ENCODE peak calls at places on chromosomes 16 and 17, in ten cellular contexts. U, P, J, Y, A, S, I, N, G and M are unnamed samples.

GRCh38 chr16:82452002-82452741 is 174.6 kb upstream of the CDH13 start:
- DNase-seq in U (no peak), P (no peak), J (no peak), Y (no peak), A (no peak), S (no peak), I (no peak), N (no peak), G (no peak), M (no peak)

GRCh38 chr17:79036609-79037008 is 12.6 kb downstream of the C1QTNF1 start:
- DNase-seq in U (no peak), P (no peak), J (peak; percentile 87), Y (no peak), A (peak; percentile 71), S (no peak), I (no peak), N (peak; percentile 91), G (no peak), M (no peak)

GRCh38 chr16:1958715-1959268 is 546 bp upstream of the NDUFB10 start:
- DNase-seq in U (no peak), P (no peak), J (no peak), Y (no peak), A (no peak), S (no peak), I (no peak), N (no peak), G (no peak), M (no peak)

GRCh38 chr17:43316522-43317142 is 82.2 kb upstream of the ARL4D start:
- DNase-seq in U (peak; percentile 34), P (no peak), J (no peak), Y (no peak), A (peak; percentile 62), S (no peak), I (no peak), N (peak; percentile 46), G (peak; percentile 47), M (peak; percentile 12)

GRCh38 chr16:24826096-24826690 is 19.6 kb upstream of the SLC5A11 start:
- DNase-seq in U (no peak), P (no peak), J (no peak), Y (no peak), A (no peak), S (no peak), I (no peak), N (no peak), G (peak; percentile 37), M (no peak)

GRCh38 chr16:14497245-14498082 is 132.6 kb downstream of the PARN start:
- DNase-seq in U (no peak), P (no peak), J (no peak), Y (no peak), A (no peak), S (no peak), I (no peak), N (no peak), G (peak; percentile 28), M (no peak)

GRCh38 chr17:27466376-27466747 is 10.1 kb downstream of the KSR1 start:
- DNase-seq in U (peak; percentile 41), P (peak; percentile 54), J (no peak), Y (no peak), A (no peak), S (peak; percentile 12), I (no peak), N (no peak), G (no peak), M (no peak)

GRCh38 chr17:59914274-59914854 is 21.4 kb downstream of the RPS6KB1 start:
- DNase-seq in U (peak; percentile 50), P (peak; percentile 64), J (peak; percentile 78), Y (no peak), A (no peak), S (no peak), I (peak; percentile 74), N (peak; percentile 44), G (peak; percentile 52), M (peak; percentile 65)

GRCh38 chr17:43615952-43616351 is 45.8 kb downstream of the MEOX1 start:
- DNase-seq in U (no peak), P (no peak), J (no peak), Y (no peak), A (no peak), S (no peak), I (no peak), N (no peak), G (no peak), M (no peak)

GRCh38 chr16:1960665-1961630 is 1.6 kb downstream of the NDUFB10 start:
- DNase-seq in U (peak; percentile 84), P (peak; percentile 72), J (no peak), Y (no peak), A (no peak), S (no peak), I (no peak), N (peak; percentile 67), G (peak; percentile 37), M (no peak)

GRCh38 chr16:1879477-1879876 is 7.5 kb upstream of the MEIOB start:
- DNase-seq in U (no peak), P (no peak), J (no peak), Y (no peak), A (no peak), S (no peak), I (no peak), N (no peak), G (no peak), M (no peak)

GRCh38 chr17:47246120-47246519 is 7.5 kb upstream of the ITGB3 start:
- DNase-seq in U (no peak), P (no peak), J (no peak), Y (no peak), A (no peak), S (no peak), I (no peak), N (no peak), G (no peak), M (no peak)

GRCh38 chr17:60169921-60170817 is 20.4 kb downstream of the CA4 start:
- DNase-seq in U (peak; percentile 67), P (no peak), J (no peak), Y (no peak), A (no peak), S (no peak), I (no peak), N (peak; percentile 60), G (no peak), M (no peak)

GRCh38 chr16:57446530-57447141 is 549 bp downstream of the CIAPIN1 start:
- DNase-seq in U (peak; percentile 40), P (no peak), J (peak; percentile 35), Y (no peak), A (no peak), S (no peak), I (peak; percentile 55), N (peak; percentile 37), G (no peak), M (peak; percentile 67)